ENCODE peak calls at places on chromosome 15, in four cellular contexts. O is Panc1, B is IMR-90, F is iris pigment epithelial cell. L is an unnamed sample.

GRCh38 chr15:25798207-25798931 is 64.8 kb downstream of the ATP10A start:
- DNase-seq in O (no peak), B (peak), F (no peak), L (no peak)

GRCh38 chr15:90871716-90872480 is 3.5 kb downstream of the FURIN start:
- DNase-seq in O (no peak), B (no peak), F (no peak), L (no peak)

GRCh38 chr15:100923076-100923475 is 3.9 kb downstream of the LRRK1 start:
- DNase-seq in O (no peak), B (no peak), F (no peak), L (no peak)

GRCh38 chr15:91541286-91541685 is 312.2 kb upstream of the SLCO3A1 start:
- DNase-seq in O (no peak), B (peak), F (no peak), L (no peak)

GRCh38 chr15:25884354-25884753 is 21.2 kb upstream of the ATP10A start:
- DNase-seq in O (no peak), B (no peak), F (no peak), L (no peak)

GRCh38 chr15:38867556-38867955 is 302.9 kb upstream of the RASGRP1 start:
- DNase-seq in O (no peak), B (no peak), F (peak), L (no peak)

GRCh38 chr15:74857671-74858365 is 14.9 kb upstream of the ULK3 start:
- DNase-seq in O (no peak), B (no peak), F (no peak), L (no peak)

GRCh38 chr15:26323564-26323963 is 449.3 kb downstream of the GABRB3 start:
- DNase-seq in O (no peak), B (no peak), F (no peak), L (no peak)

GRCh38 chr15:66743703-66744536 is 41.9 kb downstream of the SMAD6 start:
- DNase-seq in O (no peak), B (no peak), F (peak), L (no peak)

GRCh38 chr15:79522656-79523055 is 90.5 kb downstream of the MINAR1 start:
- DNase-seq in O (no peak), B (peak), F (peak), L (no peak)

GRCh38 chr15:92091155-92091734 is 237.7 kb downstream of the SLCO3A1 start:
- DNase-seq in O (no peak), B (peak), F (peak), L (no peak)

GRCh38 chr15:66039117-66039860 is 170.0 kb downstream of the RAB11A start:
- DNase-seq in O (no peak), B (no peak), F (no peak), L (no peak)

GRCh38 chr15:52289629-52290081 is 5.9 kb downstream of the MYO5C start:
- DNase-seq in O (no peak), B (no peak), F (peak), L (no peak)

GRCh38 chr15:67411491-67411890 is 109.4 kb upstream of the C15orf61 start:
- DNase-seq in O (no peak), B (peak), F (no peak), L (no peak)

GRCh38 chr15:48856947-48857346 is 21.0 kb upstream of the EID1 start:
- DNase-seq in O (no peak), B (peak), F (peak), L (no peak)

GRCh38 chr15:89395996-89396395 is 61.4 kb upstream of the POLG start:
- DNase-seq in O (no peak), B (no peak), F (no peak), L (no peak)

GRCh38 chr15:97085806-97086205 is 755.3 kb downstream of the NR2F2 start:
- DNase-seq in O (no peak), B (no peak), F (no peak), L (no peak)

GRCh38 chr15:83746231-83746630 is 92.3 kb downstream of the ADAMTSL3 start:
- DNase-seq in O (no peak), B (no peak), F (peak), L (no peak)

GRCh38 chr15:38503497-38503896 is 49.6 kb downstream of the FAM98B start:
- DNase-seq in O (no peak), B (no peak), F (no peak), L (no peak)

GRCh38 chr15:47750030-47750739 is 32.9 kb downstream of the SEMA6D start:
- DNase-seq in O (no peak), B (peak), F (peak), L (no peak)

GRCh38 chr15:68223171-68223570 is 6.4 kb downstream of the CLN6 start:
- DNase-seq in O (no peak), B (no peak), F (no peak), L (no peak)

GRCh38 chr15:43299411-43299810 is 31.0 kb downstream of the LCMT2 start:
- DNase-seq in O (no peak), B (no peak), F (no peak), L (no peak)

GRCh38 chr15:56749982-56750381 is 16.7 kb upstream of the ZNF280D start:
- DNase-seq in O (no peak), B (peak), F (peak), L (no peak)

GRCh38 chr15:99174989-99175388 is 70.1 kb downstream of the SYNM start:
- DNase-seq in O (no peak), B (no peak), F (peak), L (no peak)

GRCh38 chr15:68229386-68230156 is at the start of gene CLN6:
- DNase-seq in O (no peak), B (peak), F (peak), L (peak)

GRCh38 chr15:51672100-51672731 is 9.1 kb upstream of the SCG3 start:
- DNase-seq in O (no peak), B (no peak), F (no peak), L (peak)

GRCh38 chr15:59191855-59192237 is 14.8 kb upstream of the LDHAL6B start:
- DNase-seq in O (no peak), B (peak), F (peak), L (no peak)

GRCh38 chr15:27826902-27827321 is 272.2 kb downstream of the OCA2 start:
- DNase-seq in O (no peak), B (peak), F (peak), L (no peak)

GRCh38 chr15:47293763-47294162 is 423.5 kb upstream of the SEMA6D start:
- DNase-seq in O (no peak), B (peak), F (peak), L (peak)

GRCh38 chr15:65376767-65377104 is 1.1 kb downstream of the IGDCC3 start:
- DNase-seq in O (no peak), B (no peak), F (no peak), L (no peak)

GRCh38 chr15:90039996-90040395 is 38.9 kb downstream of the ZNF710 start:
- DNase-seq in O (no peak), B (no peak), F (no peak), L (no peak)

GRCh38 chr15:57551717-57552677 is 39.7 kb upstream of the MYZAP start:
- DNase-seq in O (no peak), B (peak), F (peak), L (no peak)